ENCODE peak calls at places on chromosomes 12 and 14, in five cellular contexts. One of them, this sample, is unnamed.

GRCh38 chr12:46553266-46553665 is 180.7 kb upstream of the SLC38A2 start:
- DNase-seq in A549: peak
- DNase-seq in HepG2: peak
- DNase-seq in K562: no peak
- DNase-seq in GM12878: no peak
- DNase-seq in this sample: no peak

GRCh38 chr14:75430526-75430925 is 2.7 kb downstream of the JDP2 start:
- DNase-seq in GM12878: no peak
- DNase-seq in A549: no peak
- DNase-seq in HepG2: no peak
- DNase-seq in K562: no peak
- DNase-seq in this sample: no peak

GRCh38 chr12:19744760-19745218 is 305.5 kb downstream of the AEBP2 start:
- DNase-seq in K562: no peak
- DNase-seq in HepG2: no peak
- DNase-seq in GM12878: no peak
- DNase-seq in A549: no peak
- DNase-seq in this sample: no peak

GRCh38 chr12:109389146-109389545 is 41.4 kb downstream of the MYO1H start:
- DNase-seq in K562: peak
- DNase-seq in HepG2: peak
- DNase-seq in GM12878: no peak
- DNase-seq in A549: peak
- DNase-seq in this sample: peak

GRCh38 chr12:106078358-106079025 is 60.3 kb downstream of the NUAK1 start:
- DNase-seq in A549: peak
- DNase-seq in GM12878: no peak
- DNase-seq in K562: no peak
- DNase-seq in HepG2: no peak
- DNase-seq in this sample: no peak

GRCh38 chr14:38786921-38787320 is 316.1 kb downstream of the SEC23A start:
- DNase-seq in A549: no peak
- DNase-seq in HepG2: no peak
- DNase-seq in K562: no peak
- DNase-seq in GM12878: no peak
- DNase-seq in this sample: no peak

GRCh38 chr12:74689071-74689655 is 151.5 kb downstream of the ATXN7L3B start:
- DNase-seq in K562: peak
- DNase-seq in GM12878: no peak
- DNase-seq in A549: peak
- DNase-seq in HepG2: peak
- DNase-seq in this sample: peak

GRCh38 chr14:30982583-30982982 is 42.9 kb upstream of the AP4S1 start:
- DNase-seq in A549: no peak
- DNase-seq in HepG2: no peak
- DNase-seq in GM12878: no peak
- DNase-seq in K562: no peak
- DNase-seq in this sample: no peak

GRCh38 chr14:81594012-81594411 is 60.4 kb upstream of the SEL1L start:
- DNase-seq in GM12878: no peak
- DNase-seq in A549: no peak
- DNase-seq in HepG2: peak
- DNase-seq in K562: no peak
- DNase-seq in this sample: no peak

GRCh38 chr12:107368586-107368985 is 275.2 kb upstream of the CRY1 start:
- DNase-seq in HepG2: no peak
- DNase-seq in GM12878: no peak
- DNase-seq in K562: no peak
- DNase-seq in A549: no peak
- DNase-seq in this sample: no peak

GRCh38 chr12:68279227-68280054 is 26.0 kb upstream of the IL22 start:
- DNase-seq in K562: no peak
- DNase-seq in GM12878: no peak
- DNase-seq in HepG2: peak
- DNase-seq in A549: no peak
- DNase-seq in this sample: no peak

GRCh38 chr12:16674885-16675284 is 68.9 kb upstream of the LMO3 start:
- DNase-seq in A549: no peak
- DNase-seq in K562: no peak
- DNase-seq in HepG2: no peak
- DNase-seq in GM12878: no peak
- DNase-seq in this sample: no peak

GRCh38 chr14:102182190-102182589 is 42.5 kb downstream of the WDR20 start:
- DNase-seq in HepG2: no peak
- DNase-seq in A549: no peak
- DNase-seq in GM12878: no peak
- DNase-seq in K562: no peak
- DNase-seq in this sample: peak

GRCh38 chr14:23707415-23707814 is 71.3 kb downstream of the DHRS2 start:
- DNase-seq in A549: no peak
- DNase-seq in K562: no peak
- DNase-seq in HepG2: no peak
- DNase-seq in GM12878: no peak
- DNase-seq in this sample: no peak

GRCh38 chr12:114952573-114953196 is 268.7 kb upstream of the TBX3 start:
- DNase-seq in HepG2: no peak
- DNase-seq in A549: no peak
- DNase-seq in K562: no peak
- DNase-seq in GM12878: no peak
- DNase-seq in this sample: no peak

GRCh38 chr12:50928392-50928791 is 24.0 kb upstream of the HIGD1C start:
- DNase-seq in GM12878: no peak
- DNase-seq in K562: no peak
- DNase-seq in HepG2: no peak
- DNase-seq in A549: no peak
- DNase-seq in this sample: peak

GRCh38 chr12:47156167-47156736 is 76.5 kb upstream of the AMIGO2 start:
- DNase-seq in K562: no peak
- DNase-seq in GM12878: no peak
- DNase-seq in HepG2: no peak
- DNase-seq in A549: no peak
- DNase-seq in this sample: peak

GRCh38 chr12:93825501-93825888 is 148.3 kb downstream of the CRADD start:
- DNase-seq in A549: no peak
- DNase-seq in GM12878: no peak
- DNase-seq in K562: no peak
- DNase-seq in HepG2: no peak
- DNase-seq in this sample: no peak

GRCh38 chr12:89206375-89206774 is 145.9 kb downstream of the DUSP6 start:
- DNase-seq in GM12878: no peak
- DNase-seq in K562: no peak
- DNase-seq in HepG2: no peak
- DNase-seq in A549: no peak
- DNase-seq in this sample: peak

GRCh38 chr12:66744956-66745383 is 66.1 kb upstream of the GRIP1 start:
- DNase-seq in HepG2: no peak
- DNase-seq in GM12878: no peak
- DNase-seq in K562: no peak
- DNase-seq in A549: no peak
- DNase-seq in this sample: peak

GRCh38 chr12:106369624-106370346 is 12.2 kb downstream of the POLR3B start:
- DNase-seq in K562: no peak
- DNase-seq in A549: no peak
- DNase-seq in HepG2: no peak
- DNase-seq in GM12878: no peak
- DNase-seq in this sample: no peak

GRCh38 chr14:37087520-37087919 is 84.9 kb downstream of the SLC25A21 start:
- DNase-seq in HepG2: no peak
- DNase-seq in K562: no peak
- DNase-seq in A549: no peak
- DNase-seq in GM12878: no peak
- DNase-seq in this sample: no peak

GRCh38 chr14:37089410-37089809 is 83.0 kb downstream of the SLC25A21 start:
- DNase-seq in HepG2: no peak
- DNase-seq in GM12878: no peak
- DNase-seq in K562: no peak
- DNase-seq in A549: no peak
- DNase-seq in this sample: no peak

GRCh38 chr14:37088356-37088755 is 84.0 kb downstream of the SLC25A21 start:
- DNase-seq in HepG2: no peak
- DNase-seq in K562: no peak
- DNase-seq in GM12878: no peak
- DNase-seq in A549: no peak
- DNase-seq in this sample: no peak

GRCh38 chr14:37090026-37090425 is 82.4 kb downstream of the SLC25A21 start:
- DNase-seq in K562: no peak
- DNase-seq in GM12878: no peak
- DNase-seq in HepG2: no peak
- DNase-seq in A549: no peak
- DNase-seq in this sample: no peak

GRCh38 chr14:37088816-37089215 is 83.6 kb downstream of the SLC25A21 start:
- DNase-seq in K562: no peak
- DNase-seq in GM12878: no peak
- DNase-seq in HepG2: no peak
- DNase-seq in A549: no peak
- DNase-seq in this sample: no peak
- H3K4me3 ChIP-seq in K562: no peak
- H3K4me3 ChIP-seq in GM12878: no peak
- H3K4me3 ChIP-seq in HepG2: no peak
- H3K4me3 ChIP-seq in A549: no peak
- H3K4me3 ChIP-seq in this sample: no peak

GRCh38 chr12:91154131-91154530 is 28.5 kb downstream of the DCN start:
- DNase-seq in HepG2: no peak
- DNase-seq in K562: no peak
- DNase-seq in GM12878: no peak
- DNase-seq in A549: no peak
- DNase-seq in this sample: no peak
- TF ChIP-seq MYC in HepG2: no peak
- TF ChIP-seq MYC in K562: no peak
- TF ChIP-seq MYC in GM12878: no peak
- TF ChIP-seq MYC in A549: no peak
- TF ChIP-seq MYC in this sample: no peak

GRCh38 chr14:90489916-90490726 is 93.3 kb downstream of the CALM1 start:
- DNase-seq in K562: peak
- DNase-seq in HepG2: no peak
- DNase-seq in GM12878: no peak
- DNase-seq in A549: no peak
- DNase-seq in this sample: no peak

GRCh38 chr14:90491221-90491867 is 94.5 kb downstream of the CALM1 start:
- DNase-seq in A549: no peak
- DNase-seq in HepG2: no peak
- DNase-seq in GM12878: no peak
- DNase-seq in K562: peak
- DNase-seq in this sample: no peak

GRCh38 chr14:90489306-90489705 is 92.5 kb downstream of the CALM1 start:
- DNase-seq in A549: no peak
- DNase-seq in HepG2: no peak
- DNase-seq in K562: no peak
- DNase-seq in GM12878: no peak
- DNase-seq in this sample: no peak

GRCh38 chr14:90490727-90491050 is 93.9 kb downstream of the CALM1 start:
- DNase-seq in HepG2: no peak
- DNase-seq in K562: peak
- DNase-seq in A549: no peak
- DNase-seq in GM12878: no peak
- DNase-seq in this sample: no peak

GRCh38 chr14:90491868-90492560 is 95.2 kb downstream of the CALM1 start:
- DNase-seq in A549: no peak
- DNase-seq in HepG2: no peak
- DNase-seq in GM12878: no peak
- DNase-seq in K562: peak
- DNase-seq in this sample: no peak
- H3K4me3 ChIP-seq in A549: no peak
- H3K4me3 ChIP-seq in HepG2: no peak
- H3K4me3 ChIP-seq in GM12878: no peak
- H3K4me3 ChIP-seq in K562: no peak
- H3K4me3 ChIP-seq in this sample: no peak

GRCh38 chr14:88316521-88316920 is 6.5 kb downstream of the KCNK10 start:
- DNase-seq in GM12878: no peak
- DNase-seq in K562: no peak
- DNase-seq in A549: no peak
- DNase-seq in HepG2: no peak
- DNase-seq in this sample: no peak

GRCh38 chr14:88310021-88310420 is 13.0 kb downstream of the KCNK10 start:
- DNase-seq in A549: no peak
- DNase-seq in K562: no peak
- DNase-seq in HepG2: no peak
- DNase-seq in GM12878: no peak
- DNase-seq in this sample: no peak

GRCh38 chr14:88310457-88310856 is 12.6 kb downstream of the KCNK10 start:
- DNase-seq in A549: no peak
- DNase-seq in GM12878: no peak
- DNase-seq in K562: no peak
- DNase-seq in HepG2: no peak
- DNase-seq in this sample: no peak

GRCh38 chr14:88312262-88312661 is 10.8 kb downstream of the KCNK10 start:
- DNase-seq in GM12878: no peak
- DNase-seq in HepG2: no peak
- DNase-seq in K562: no peak
- DNase-seq in A549: no peak
- DNase-seq in this sample: no peak
- TF ChIP-seq MYC in GM12878: no peak
- TF ChIP-seq MYC in HepG2: no peak
- TF ChIP-seq MYC in K562: no peak
- TF ChIP-seq MYC in A549: no peak
- TF ChIP-seq MYC in this sample: no peak

This sample was measured in NB4.